ENCODE peak calls at places on chromosome 10, in five cellular contexts. R is cardiac muscle cell; Z is astrocyte; P is heart right ventricle; L is CD8-positive, alpha-beta T cell. B is an unnamed sample.

GRCh38 chr10:11823989-11824346 is 812 bp downstream of the PROSER2 start:
- DNase-seq in P (no peak), R (no peak), L (no peak), Z (peak; percentile 13), B (no peak)

GRCh38 chr10:49096890-49097445 is 18.4 kb downstream of the VSTM4 start:
- DNase-seq in L (no peak), R (no peak), Z (no peak), P (no peak), B (peak; percentile 56)

GRCh38 chr10:23284674-23285335 is 59.8 kb downstream of the C10orf67 start:
- DNase-seq in L (no peak), Z (no peak), P (no peak), R (no peak), B (no peak)

GRCh38 chr10:68053553-68053952 is 21.5 kb downstream of the HERC4 start:
- DNase-seq in R (no peak), L (no peak), Z (peak; percentile 45), P (no peak), B (no peak)

GRCh38 chr10:6408799-6409198 is 171.3 kb downstream of the PRKCQ start:
- DNase-seq in L (no peak), R (no peak), Z (no peak), P (no peak), B (no peak)

GRCh38 chr10:75651452-75651851 is 220.0 kb downstream of the LRMDA start:
- DNase-seq in L (no peak), R (no peak), Z (no peak), P (no peak), B (no peak)

GRCh38 chr10:69845574-69846251 is 44.0 kb downstream of the COL13A1 start:
- DNase-seq in L (no peak), Z (no peak), P (peak; percentile 49), R (peak; percentile 46), B (no peak)

GRCh38 chr10:48506147-48506917 is 98.5 kb downstream of the ARHGAP22 start:
- DNase-seq in R (no peak), P (no peak), L (no peak), Z (no peak), B (no peak)

GRCh38 chr10:127882801-127883459 is 9.8 kb downstream of the CLRN3 start:
- DNase-seq in Z (no peak), L (no peak), R (no peak), P (no peak), B (no peak)

GRCh38 chr10:85044-85443 is 35.9 kb upstream of the TUBB8 start:
- DNase-seq in R (no peak), Z (no peak), P (no peak), L (no peak), B (no peak)

GRCh38 chr10:116470768-116471415 is 43.2 kb downstream of the PNLIPRP3 start:
- DNase-seq in P (no peak), Z (no peak), L (no peak), R (no peak), B (no peak)

GRCh38 chr10:58511765-58512469 is 755 bp upstream of the BICC1 start:
- DNase-seq in R (peak; percentile 19), P (peak; percentile 14), Z (no peak), L (no peak), B (peak; percentile 63)

GRCh38 chr10:79185796-79186374 is 117.1 kb downstream of the ZMIZ1 start:
- DNase-seq in Z (no peak), L (no peak), P (no peak), R (no peak), B (no peak)

GRCh38 chr10:87991946-87992345 is 128.5 kb downstream of the PTEN start:
- DNase-seq in R (no peak), P (no peak), Z (no peak), L (no peak), B (no peak)

GRCh38 chr10:72503694-72504438 is 122.0 kb downstream of the MICU1 start:
- DNase-seq in R (no peak), Z (no peak), P (no peak), L (no peak), B (no peak)

GRCh38 chr10:20369863-20370736 is 527.0 kb downstream of the NEBL start:
- DNase-seq in L (no peak), Z (no peak), P (peak; percentile 6), R (no peak), B (no peak)

GRCh38 chr10:129760003-129760315 is 204.1 kb downstream of the EBF3 start:
- DNase-seq in L (no peak), P (no peak), Z (no peak), R (no peak), B (no peak)

GRCh38 chr10:34815174-34816066 is at the start of gene PARD3:
- DNase-seq in R (peak; percentile 86), L (no peak), P (peak; percentile 58), Z (no peak), B (no peak)

GRCh38 chr10:23453465-23453864 is 14.6 kb downstream of the OTUD1 start:
- DNase-seq in P (no peak), L (no peak), Z (no peak), R (no peak), B (no peak)

GRCh38 chr10:119207713-119208552 is 562 bp downstream of the GRK5 start:
- DNase-seq in R (peak; percentile 75), Z (peak; percentile 51), P (peak; percentile 70), L (peak; percentile 24), B (no peak)

GRCh38 chr10:116265686-116266085 is 7.3 kb downstream of the GFRA1 start:
- DNase-seq in L (no peak), Z (no peak), P (no peak), R (no peak), B (no peak)

GRCh38 chr10:47383254-47384147 is 592 bp downstream of the ZNF488 start:
- DNase-seq in L (no peak), P (no peak), Z (no peak), R (no peak), B (no peak)

DNA sequence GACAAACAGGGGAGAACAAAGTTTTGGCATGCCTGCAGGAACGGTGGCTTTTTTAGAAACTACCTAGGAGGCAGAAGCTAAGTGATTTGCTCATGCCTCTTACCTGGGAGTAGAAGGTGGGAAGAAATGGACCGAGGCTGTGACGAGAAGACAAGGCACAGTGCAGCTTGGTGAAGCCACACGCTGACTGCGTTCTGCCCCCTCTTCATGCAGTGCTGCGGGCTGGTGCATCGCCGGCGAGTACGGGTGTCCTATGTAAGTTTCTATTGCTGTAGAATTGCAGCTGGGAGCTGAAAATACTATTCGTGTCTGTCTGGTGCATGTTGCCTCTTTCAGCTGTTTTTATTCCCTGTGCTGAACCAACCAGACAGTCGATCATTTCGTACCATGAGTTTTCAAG is 120.8 kb downstream of the CACNB2 start:
- DNase-seq in P (peak; percentile 23), R (no peak), L (no peak), Z (no peak), B (no peak)
- TF ChIP-seq CTCF in P (no peak), R (no peak), L (no peak), Z (no peak), B (no peak)

DNA sequence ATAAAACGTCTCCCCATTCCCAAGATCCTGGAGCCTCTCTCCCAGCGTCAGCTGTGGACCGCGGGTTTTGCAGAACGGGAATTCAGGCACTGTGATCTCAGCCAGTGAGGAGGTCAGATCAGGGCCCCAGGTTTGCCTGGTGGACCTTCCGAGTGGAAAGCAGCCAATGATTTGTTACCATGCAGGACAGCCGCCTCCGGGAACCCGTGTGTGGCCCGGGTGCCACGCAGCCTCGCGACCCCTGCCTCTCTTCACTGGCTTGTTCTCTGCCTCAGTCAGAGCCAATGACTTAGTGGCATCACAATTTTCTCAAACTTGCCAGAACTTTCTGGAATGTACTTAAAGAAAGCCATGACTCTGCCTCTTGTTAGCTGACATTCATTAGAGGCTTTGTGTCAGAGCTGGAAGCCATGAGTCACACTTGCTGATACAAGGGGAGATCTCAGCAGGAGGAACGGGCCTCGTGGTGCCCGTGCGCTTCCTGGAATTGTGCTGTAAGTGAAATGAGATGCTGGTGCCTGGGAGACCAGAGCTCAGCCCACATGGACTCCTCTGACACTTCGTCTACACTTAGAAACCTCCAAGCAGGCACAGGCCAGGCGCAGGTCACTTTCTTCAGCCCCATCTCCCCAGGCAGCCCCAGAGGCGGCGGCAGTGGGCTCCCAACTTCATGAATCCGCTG is 246.0 kb downstream of the KLF6 start:
- DNase-seq in R (no peak), L (no peak), P (peak; percentile 28), Z (peak; percentile 100), B (peak; percentile 92)
- H3K4me3 ChIP-seq in R (no peak overlapping the region), L (no peak overlapping the region), P (no peak overlapping the region), Z (no peak overlapping the region), B (no peak overlapping the region)

GRCh38 chr10:114520453-114520852 is 116.2 kb upstream of the AFAP1L2 start:
- DNase-seq in P (no peak), R (no peak), Z (peak; percentile 85), L (no peak), B (no peak)

GRCh38 chr10:114519306-114519669 is 115.0 kb upstream of the AFAP1L2 start:
- DNase-seq in Z (peak; percentile 32), L (no peak), R (no peak), P (no peak), B (no peak)

GRCh38 chr10:114517681-114518250 is 113.5 kb upstream of the AFAP1L2 start:
- DNase-seq in Z (no peak), L (no peak), P (no peak), R (no peak), B (no peak)

GRCh38 chr10:114519756-114520288 is 115.5 kb upstream of the AFAP1L2 start:
- DNase-seq in P (no peak), R (no peak), L (no peak), Z (no peak), B (no peak)

DNA sequence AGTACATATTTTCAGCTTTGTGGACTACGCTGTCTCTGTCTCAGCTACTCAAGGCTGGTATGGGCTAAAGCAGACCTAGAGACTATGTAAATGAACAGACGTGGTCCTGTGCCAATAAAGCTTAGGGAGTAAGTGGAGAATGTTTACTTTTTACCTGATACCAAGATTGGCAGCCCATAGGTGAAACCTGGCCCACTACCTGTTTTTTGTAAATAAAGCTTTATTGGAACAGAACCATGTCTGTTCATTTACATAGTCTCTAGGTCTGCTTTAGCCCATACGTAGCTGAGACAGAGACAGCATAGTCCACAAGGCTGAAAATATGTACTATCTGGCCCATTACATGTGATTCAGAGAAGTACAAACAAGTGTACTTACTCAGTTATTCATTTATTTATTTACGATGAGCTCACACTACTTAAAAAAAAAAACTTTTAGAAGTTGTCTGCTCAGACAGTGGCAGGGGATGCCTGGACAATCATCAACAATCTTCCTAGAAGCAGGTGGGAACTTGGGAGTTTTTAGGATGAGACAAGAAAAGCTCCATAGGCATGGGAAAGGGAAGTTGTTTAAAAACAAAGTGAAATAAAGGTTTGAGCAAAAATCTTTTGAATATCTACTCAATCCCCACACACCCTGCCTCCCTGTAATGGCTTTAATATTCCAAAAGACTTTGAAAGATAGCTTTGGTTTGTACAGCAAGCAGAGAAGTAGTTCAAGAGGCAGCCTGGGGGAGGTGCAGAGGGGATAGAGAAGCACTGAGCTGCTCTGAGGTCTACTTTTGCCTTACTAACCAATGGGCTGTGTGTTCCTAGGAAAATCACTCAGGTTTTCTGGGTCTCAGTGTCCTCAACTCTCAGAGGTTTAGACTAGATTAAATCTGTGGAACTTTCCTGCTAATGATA is 114.4 kb upstream of the AFAP1L2 start:
- DNase-seq in P (no peak), Z (no peak), L (no peak), R (no peak), B (no peak)
- H3K4me1 ChIP-seq in P (peaks cover 19% of the 10 kb centered on the region), Z (peaks cover 7% of the 10 kb centered on the region), L (peaks cover 93% of the 10 kb centered on the region), R (peaks cover 51% of the 10 kb centered on the region), B (no peaks in the 10 kb centered on the region)

GRCh38 chr10:43204943-43205671 is 61.8 kb downstream of the RASGEF1A start:
- DNase-seq in P (no peak), Z (peak; percentile 25), L (no peak), R (peak; percentile 70), B (peak; percentile 5)

GRCh38 chr10:43203491-43204393 is 63.1 kb downstream of the RASGEF1A start:
- DNase-seq in Z (no peak), P (no peak), L (no peak), R (peak; percentile 19), B (peak; percentile 63)

GRCh38 chr10:43205681-43206390 is 61.0 kb downstream of the RASGEF1A start:
- DNase-seq in P (no peak), R (no peak), L (no peak), Z (no peak), B (peak; percentile 4)

GRCh38 chr10:43202657-43203490 is 64.0 kb downstream of the RASGEF1A start:
- DNase-seq in L (no peak), P (peak; percentile 14), R (peak; percentile 39), Z (no peak), B (peak; percentile 59)

GRCh38 chr10:43204394-43204942 is 62.4 kb downstream of the RASGEF1A start:
- DNase-seq in R (no peak), Z (no peak), P (no peak), L (no peak), B (peak; percentile 2)
- TF ChIP-seq CTCF in R (no peak), Z (no peak), P (no peak), L (no peak), B (no peak)